ENCODE peak calls at places on chromosomes 2 and 18, in four cellular contexts. M, Y, Q and P are unnamed samples.

GRCh38 chr2:172429351-172429968 is 2.1 kb downstream of the ITGA6 start:
- DNase-seq in M (no peak), Y (no peak), Q (no peak), P (no peak)

GRCh38 chr2:191641609-191642008 is 36.3 kb upstream of the NABP1 start:
- DNase-seq in M (no peak), Y (no peak), Q (no peak), P (no peak)

GRCh38 chr2:241859436-241860183 is 916 bp upstream of the PDCD1 start:
- DNase-seq in M (peak; percentile 50), Y (peak; percentile 85), Q (peak; percentile 79), P (no peak)

GRCh38 chr2:107469437-107469995 is 357.2 kb upstream of the RGPD4 start:
- DNase-seq in M (no peak), Y (no peak), Q (no peak), P (no peak)

GRCh38 chr2:170163666-170164065 is 14.3 kb upstream of the MYO3B start:
- DNase-seq in M (no peak), Y (no peak), Q (no peak), P (no peak)

GRCh38 chr2:74695663-74696062 is 41.6 kb downstream of the SEMA4F start:
- DNase-seq in M (no peak), Y (no peak), Q (no peak), P (no peak)

GRCh38 chr2:230423851-230424458 is 8.0 kb downstream of the SP100 start:
- DNase-seq in M (no peak), Y (no peak), Q (no peak), P (no peak)

GRCh38 chr2:19933351-19933981 is 31.7 kb upstream of the TTC32 start:
- DNase-seq in M (no peak), Y (no peak), Q (no peak), P (no peak)

GRCh38 chr18:63365909-63366269 is 1.1 kb downstream of the KDSR start:
- DNase-seq in M (no peak), Y (no peak), Q (no peak), P (no peak)

GRCh38 chr2:69499966-69500365 is 62.7 kb upstream of the NFU1 start:
- DNase-seq in M (no peak), Y (no peak), Q (no peak), P (no peak)

GRCh38 chr2:173136067-173136466 is 60.4 kb downstream of the MAP3K20 start:
- DNase-seq in M (no peak), Y (no peak), Q (no peak), P (no peak)

GRCh38 chr18:75043478-75043877 is 165.5 kb downstream of the PTGR3 start:
- DNase-seq in M (no peak), Y (no peak), Q (no peak), P (no peak)

GRCh38 chr2:242032780-242033656 is 163.5 kb downstream of the RTP5 start:
- DNase-seq in M (no peak), Y (no peak), Q (peak; percentile 34), P (no peak)

GRCh38 chr2:41610501-41611242 is 437.1 kb upstream of the PKDCC start:
- DNase-seq in M (no peak), Y (peak; percentile 73), Q (no peak), P (no peak)

GRCh38 chr2:119429225-119430000 is 2.2 kb upstream of the TMEM37 start:
- DNase-seq in M (no peak), Y (no peak), Q (no peak), P (no peak)

GRCh38 chr2:74835831-74836674 is 2.1 kb downstream of the HK2 start:
- DNase-seq in M (no peak), Y (peak; percentile 47), Q (no peak), P (no peak)

GRCh38 chr2:128411431-128411830 is 92.8 kb upstream of the HS6ST1 start:
- DNase-seq in M (no peak), Y (no peak), Q (no peak), P (no peak)

GRCh38 chr18:63578357-63578958 is 8.7 kb upstream of the SERPINB13 start:
- DNase-seq in M (no peak), Y (no peak), Q (no peak), P (no peak)

GRCh38 chr2:108106746-108107145 is 120.4 kb downstream of the SLC5A7 start:
- DNase-seq in M (no peak), Y (no peak), Q (no peak), P (no peak)

GRCh38 chr2:237574894-237575868 is 8.8 kb downstream of the PRLH start:
- DNase-seq in M (no peak), Y (no peak), Q (no peak), P (no peak)

GRCh38 chr18:11857177-11857887 is 6.1 kb downstream of the CHMP1B start:
- DNase-seq in M (no peak), Y (no peak), Q (no peak), P (no peak)

GRCh38 chr2:167510071-167510759 is 621.9 kb downstream of the XIRP2 start:
- DNase-seq in M (no peak), Y (no peak), Q (no peak), P (no peak)

GRCh38 chr2:109457366-109457765 is 156.4 kb downstream of the SEPTIN10 start:
- DNase-seq in M (no peak), Y (no peak), Q (no peak), P (no peak)

GRCh38 chr2:43898134-43898957 is 59.6 kb downstream of the ABCG8 start:
- DNase-seq in M (no peak), Y (peak; percentile 15), Q (no peak), P (no peak)

GRCh38 chr2:146734042-146734715 is 1110.7 kb upstream of the ACVR2A start:
- DNase-seq in M (no peak), Y (peak; percentile 78), Q (no peak), P (no peak)

GRCh38 chr2:145402706-145403277 is 882.9 kb upstream of the ZEB2 start:
- DNase-seq in M (no peak), Y (no peak), Q (no peak), P (no peak)

GRCh38 chr2:112577756-112578155 is 6.7 kb upstream of the CHCHD5 start:
- DNase-seq in M (no peak), Y (no peak), Q (no peak), P (no peak)

GRCh38 chr18:40832362-40832761 is 1122.7 kb upstream of the PIK3C3 start:
- DNase-seq in M (no peak), Y (no peak), Q (no peak), P (no peak)

GRCh38 chr2:183840061-183840584 is 715.9 kb downstream of the NUP35 start:
- DNase-seq in M (no peak), Y (no peak), Q (no peak), P (no peak)

GRCh38 chr2:96396095-96396494 is 60.5 kb downstream of the NCAPH start:
- DNase-seq in M (no peak), Y (no peak), Q (no peak), P (no peak)

GRCh38 chr2:111201214-111201613 is 80.5 kb downstream of the BCL2L11 start:
- DNase-seq in M (no peak), Y (no peak), Q (no peak), P (no peak)

GRCh38 chr2:239506101-239506808 is 105.4 kb upstream of the HDAC4 start:
- DNase-seq in M (no peak), Y (no peak), Q (peak; percentile 51), P (no peak)

GRCh38 chr2:11750422-11750821 is 4.0 kb downstream of the LPIN1 start:
- DNase-seq in M (no peak), Y (no peak), Q (no peak), P (no peak)

GRCh38 chr2:241771286-241772062 is 5.1 kb upstream of the GAL3ST2 start:
- DNase-seq in M (no peak), Y (no peak), Q (no peak), P (no peak)

GRCh38 chr2:159658887-159659437 is 42.6 kb upstream of the BAZ2B start:
- DNase-seq in M (no peak), Y (no peak), Q (no peak), P (no peak)

GRCh38 chr2:40192864-40193669 is 258.8 kb downstream of the SLC8A1 start:
- DNase-seq in M (no peak), Y (no peak), Q (no peak), P (no peak)

GRCh38 chr2:164823126-164823525 is 18.5 kb downstream of the COBLL1 start:
- DNase-seq in M (no peak), Y (no peak), Q (no peak), P (no peak)

GRCh38 chr2:141065042-141065441 is 1065.8 kb downstream of the LRP1B start:
- DNase-seq in M (no peak), Y (no peak), Q (no peak), P (no peak)

GRCh38 chr2:221410487-221410886 is 161.6 kb downstream of the EPHA4 start:
- DNase-seq in M (no peak), Y (no peak), Q (no peak), P (no peak)

GRCh38 chr2:161418715-161419337 is 2.7 kb downstream of the TBR1 start:
- DNase-seq in M (no peak), Y (no peak), Q (no peak), P (no peak)